ENCODE peak calls at places on chromosome X, in ten cellular contexts. W, O, C, X, V, Y, B, K, U and S are unnamed samples.

GRCh38 chrX:8726031-8726652 is 5.8 kb downstream of the ANOS1 start:
- DNase-seq in V (no peak), Y (no peak), K (peak; percentile 8), X (peak; percentile 28), W (no peak), C (no peak), B (peak; percentile 71), U (no peak), O (no peak), S (no peak)

GRCh38 chrX:39335447-39336235 is 534.4 kb downstream of the MID1IP1 start:
- DNase-seq in U (no peak), K (no peak), O (no peak), X (no peak), Y (no peak), W (no peak), B (no peak), C (no peak), V (no peak), S (no peak)

GRCh38 chrX:131394384-131394783 is 105.3 kb upstream of the IGSF1 start:
- DNase-seq in X (no peak), B (no peak), O (no peak), U (no peak), C (peak; percentile 1), K (no peak), V (no peak), W (no peak), Y (no peak), S (no peak)

GRCh38 chrX:109327271-109327670 is 154.6 kb downstream of the GUCY2F start:
- DNase-seq in B (no peak), K (no peak), W (no peak), Y (no peak), U (no peak), X (no peak), V (no peak), C (no peak), O (peak; percentile 16), S (no peak)

GRCh38 chrX:106898462-106898861 is 4.7 kb downstream of the RIPPLY1 start:
- DNase-seq in Y (no peak), V (peak; percentile 71), U (peak; percentile 11), B (peak; percentile 68), C (peak; percentile 74), O (peak; percentile 42), W (no peak), K (peak; percentile 77), X (peak; percentile 70), S (no peak)

GRCh38 chrX:40938418-40938817 is 146.8 kb upstream of the USP9X start:
- DNase-seq in Y (no peak), U (no peak), V (peak; percentile 30), O (peak; percentile 49), W (no peak), K (peak; percentile 51), B (peak; percentile 52), C (peak; percentile 27), X (peak; percentile 21), S (no peak)

GRCh38 chrX:155744534-155744933 is 131.8 kb upstream of the TMLHE start:
- DNase-seq in O (no peak), V (no peak), U (no peak), W (no peak), C (no peak), B (no peak), Y (no peak), K (no peak), X (no peak), S (no peak)

GRCh38 chrX:19566359-19567141 is 51.2 kb upstream of the MAP3K15 start:
- DNase-seq in O (peak; percentile 55), K (peak; percentile 78), U (no peak), C (no peak), X (peak; percentile 19), V (peak; percentile 84), B (peak; percentile 52), W (no peak), Y (no peak), S (peak; percentile 41)

GRCh38 chrX:136203438-136203837 is 47.8 kb downstream of the MAP7D3 start:
- DNase-seq in U (no peak), C (no peak), K (no peak), Y (no peak), X (no peak), O (no peak), B (no peak), W (no peak), V (no peak), S (no peak)

GRCh38 chrX:119236599-119237525 is 777 bp downstream of the PGRMC1 start:
- DNase-seq in V (peak; percentile 46), O (peak; percentile 79), U (peak; percentile 15), C (peak; percentile 51), X (peak; percentile 68), W (peak; percentile 68), Y (peak; percentile 55), K (peak; percentile 65), B (peak; percentile 78), S (no peak)

DNA sequence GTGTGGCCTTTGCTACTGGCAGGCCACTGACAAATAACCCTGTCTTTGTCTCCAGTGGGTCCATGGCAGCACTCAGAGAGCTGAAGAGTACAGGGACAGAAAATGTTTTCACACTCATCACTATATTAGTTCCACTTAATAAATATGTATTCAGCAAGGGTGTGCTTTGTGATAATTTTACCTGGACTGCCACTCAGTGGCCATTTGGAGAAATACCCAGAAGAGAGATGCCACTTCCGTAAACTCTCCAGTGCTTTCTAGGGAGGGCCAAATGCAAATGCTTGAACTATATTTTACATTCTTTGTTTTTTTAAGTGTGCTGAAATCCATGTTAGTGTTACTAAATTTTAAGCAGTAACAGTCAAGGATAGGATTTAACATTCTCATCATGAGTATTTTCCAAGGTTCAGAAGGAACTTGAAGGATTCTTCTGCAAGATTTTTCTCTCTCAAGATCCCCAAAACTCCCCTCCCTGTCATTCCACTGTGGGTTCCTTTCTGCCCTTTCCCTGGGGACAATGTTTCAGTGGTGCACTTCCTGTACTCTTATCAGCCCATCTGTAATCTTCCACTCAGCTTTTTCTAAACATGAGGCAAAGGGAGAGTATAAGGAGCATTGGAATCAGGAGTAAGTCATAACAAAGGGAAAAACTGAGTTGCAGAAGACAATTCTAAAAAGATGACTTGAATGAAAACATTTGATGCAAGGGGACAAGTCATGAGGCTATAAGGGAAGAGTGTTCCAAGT is 46.0 kb downstream of the TFDP3 start:
- DNase-seq in C (peak; percentile 17), U (no peak), O (no peak), K (peak; percentile 43), Y (no peak), V (peak; percentile 6), W (no peak), B (no peak), X (peak; percentile 9), S (no peak)
- TF ChIP-seq CTCF in C (peak; percentile 47), U (peak; percentile 16), O (no peak), K (peak; percentile 43), Y (no peak), V (peak; percentile 18), W (no peak), B (no peak), X (peak; percentile 21), S (peak; percentile 8)

DNA sequence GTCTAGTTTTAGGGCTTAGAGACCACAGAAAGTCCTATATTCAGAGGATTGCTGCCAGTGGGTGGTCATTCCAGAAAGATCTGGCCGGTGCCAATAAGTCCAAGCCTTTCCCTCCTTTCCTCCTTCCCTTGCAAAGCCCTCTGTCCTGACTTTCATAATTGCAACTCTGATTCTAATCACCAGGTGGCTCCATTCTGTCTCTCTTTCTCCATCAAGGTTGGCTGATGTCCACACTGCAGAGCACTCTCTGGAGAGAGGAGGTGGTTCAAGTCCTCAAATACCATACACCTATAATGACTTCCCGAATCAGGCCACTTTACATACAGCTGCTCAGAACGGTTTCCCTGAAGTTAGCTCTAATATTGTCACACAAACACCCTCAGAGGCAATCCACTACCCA is 22.4 kb upstream of the ARMCX4 start:
- DNase-seq in C (peak; percentile 21), V (peak; percentile 32), X (peak; percentile 39), O (peak; percentile 21), W (no peak), Y (no peak), B (peak; percentile 25), K (peak; percentile 62), U (peak; percentile 6), S (no peak)
- TF ChIP-seq CTCF in C (no peak), V (peak; percentile 22), X (peak; percentile 44), O (peak; percentile 47), W (no peak), Y (no peak), B (peak; percentile 33), K (peak; percentile 56), U (peak; percentile 20), S (peak; percentile 42)

GRCh38 chrX:37509349-37509748 is 62.1 kb upstream of the LANCL3 start:
- DNase-seq in Y (no peak), V (peak; percentile 7), O (no peak), U (peak; percentile 3), B (no peak), K (peak; percentile 31), X (peak; percentile 3), W (no peak), C (no peak), S (no peak)
- TF ChIP-seq CTCF in Y (no peak), V (peak; percentile 36), O (peak; percentile 13), U (no peak), B (no peak), K (peak; percentile 41), X (peak; percentile 25), W (no peak), C (peak; percentile 19), S (peak; percentile 19)

DNA sequence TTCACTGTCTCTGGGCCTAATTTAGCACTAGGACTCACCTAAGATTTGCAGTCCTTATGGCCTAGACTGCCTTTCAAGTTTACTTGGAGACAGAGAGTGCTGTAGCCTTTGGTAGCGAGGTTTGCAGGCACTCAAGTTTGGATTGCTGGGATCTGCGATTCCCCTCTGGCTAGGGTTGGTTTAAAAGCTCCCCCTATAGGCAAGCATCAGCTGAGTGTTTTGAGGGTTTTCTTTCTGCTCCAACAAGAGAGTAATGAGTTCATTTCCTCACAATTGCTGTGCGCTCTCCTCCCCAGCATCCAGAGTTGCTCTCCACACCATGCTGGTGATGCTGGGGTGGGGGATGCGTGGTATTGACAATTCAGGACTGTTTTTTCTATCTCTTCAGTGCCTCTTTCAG is 206.9 kb downstream of the GLUD2 start:
- DNase-seq in K (peak; percentile 2), U (no peak), W (no peak), C (peak; percentile 4), O (no peak), Y (no peak), V (peak; percentile 17), B (peak; percentile 13), X (peak; percentile 15), S (no peak)
- TF ChIP-seq CTCF in K (peak; percentile 30), U (no peak), W (no peak), C (no peak), O (no peak), Y (no peak), V (peak; percentile 25), B (no peak), X (peak; percentile 20), S (no peak)